ENCODE peak calls at places on chromosomes 5 and 9, in four cellular contexts. J is fibroblast of lung, X is GM06990, D is psoas muscle. Y is an unnamed sample.

GRCh38 chr9:76902395-76902794 is 3.5 kb downstream of the PRUNE2 start:
- DNase-seq in J (no peak), X (no peak), D (no peak), Y (no peak)

GRCh38 chr5:160173-160510 is 31.2 kb upstream of the LRRC14B start:
- DNase-seq in J (peak), X (no peak), D (no peak), Y (no peak)

GRCh38 chr5:175102717-175103116 is 341.3 kb downstream of the DRD1 start:
- DNase-seq in J (no peak), X (no peak), D (no peak), Y (no peak)

GRCh38 chr9:126009047-126009446 is 261.9 kb downstream of the PBX3 start:
- DNase-seq in J (no peak), X (no peak), D (no peak), Y (no peak)

GRCh38 chr9:78035369-78035993 is 3.9 kb upstream of the GNAQ start:
- DNase-seq in J (peak), X (peak), D (peak), Y (no peak)

GRCh38 chr9:107620801-107621200 is 131.2 kb upstream of the KLF4 start:
- DNase-seq in J (no peak), X (no peak), D (no peak), Y (no peak)

GRCh38 chr9:117555964-117556629 is 141.2 kb upstream of the ASTN2 start:
- DNase-seq in J (no peak), X (peak), D (no peak), Y (no peak)

GRCh38 chr5:65483474-65484346 is 2.0 kb upstream of the ADAMTS6 start:
- DNase-seq in J (peak), X (peak), D (no peak), Y (no peak)

GRCh38 chr9:91856419-91856818 is 93.6 kb downstream of the ROR2 start:
- DNase-seq in J (no peak), X (no peak), D (no peak), Y (no peak)

GRCh38 chr9:96025995-96026572 is 150.6 kb downstream of the ERCC6L2 start:
- DNase-seq in J (no peak), X (no peak), D (no peak), Y (no peak)

GRCh38 chr5:180179399-180180197 is 29.4 kb downstream of the RASGEF1C start:
- DNase-seq in J (no peak), X (no peak), D (no peak), Y (no peak)

GRCh38 chr5:107251151-107251550 is 419.6 kb downstream of the EFNA5 start:
- DNase-seq in J (peak), X (no peak), D (no peak), Y (no peak)

GRCh38 chr9:136062657-136063439 is 32.2 kb downstream of the NACC2 start:
- DNase-seq in J (no peak), X (no peak), D (peak), Y (no peak)

GRCh38 chr9:75238311-75238976 is 150.1 kb downstream of the OSTF1 start:
- DNase-seq in J (peak), X (peak), D (no peak), Y (peak)

GRCh38 chr5:43602818-43603534 is at the start of gene NNT:
- DNase-seq in J (peak), X (peak), D (peak), Y (peak)

GRCh38 chr5:110865400-110866094 is 126.7 kb downstream of the SLC25A46 start:
- DNase-seq in J (no peak), X (no peak), D (no peak), Y (no peak)
- TF ChIP-seq CTCF in J (peak), X (peak), D (no peak), Y (peak)

GRCh38 chr5:115586525-115587146 is 15.6 kb downstream of the TICAM2 start:
- DNase-seq in J (peak), X (no peak), D (no peak), Y (no peak)
- TF ChIP-seq CTCF in J (peak), X (peak), D (peak), Y (peak)

GRCh38 chr9:82883436-82883835 is 179.5 kb downstream of the RASEF start:
- DNase-seq in J (no peak), X (no peak), D (no peak), Y (no peak)

GRCh38 chr9:82882744-82883143 is 180.2 kb downstream of the RASEF start:
- DNase-seq in J (no peak), X (no peak), D (no peak), Y (no peak)

GRCh38 chr9:82882133-82882532 is 180.8 kb downstream of the RASEF start:
- DNase-seq in J (no peak), X (no peak), D (no peak), Y (no peak)

DNA sequence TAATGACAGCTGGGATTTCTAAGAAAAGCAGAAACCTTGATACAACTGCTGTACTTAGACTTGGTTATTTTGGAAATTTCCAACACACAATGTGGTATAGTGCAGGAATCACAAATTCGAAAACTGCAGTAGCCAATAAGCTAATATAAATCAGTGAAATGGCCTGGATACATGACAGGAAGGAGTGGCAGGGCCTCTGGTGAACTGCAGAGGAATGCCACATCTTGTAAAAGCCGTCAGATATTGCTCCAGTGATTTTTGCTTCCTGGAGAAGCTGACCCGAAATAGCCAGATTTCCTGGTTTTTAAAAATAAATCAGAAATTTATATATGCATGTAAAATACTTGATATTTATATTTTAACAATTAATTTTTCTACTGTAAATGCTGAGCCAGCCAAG is 182.6 kb downstream of the RASEF start:
- DNase-seq in J (no peak), X (no peak), D (no peak), Y (no peak)
- TF ChIP-seq CTCF in J (no peak), X (no peak), D (no peak), Y (no peak)

DNA sequence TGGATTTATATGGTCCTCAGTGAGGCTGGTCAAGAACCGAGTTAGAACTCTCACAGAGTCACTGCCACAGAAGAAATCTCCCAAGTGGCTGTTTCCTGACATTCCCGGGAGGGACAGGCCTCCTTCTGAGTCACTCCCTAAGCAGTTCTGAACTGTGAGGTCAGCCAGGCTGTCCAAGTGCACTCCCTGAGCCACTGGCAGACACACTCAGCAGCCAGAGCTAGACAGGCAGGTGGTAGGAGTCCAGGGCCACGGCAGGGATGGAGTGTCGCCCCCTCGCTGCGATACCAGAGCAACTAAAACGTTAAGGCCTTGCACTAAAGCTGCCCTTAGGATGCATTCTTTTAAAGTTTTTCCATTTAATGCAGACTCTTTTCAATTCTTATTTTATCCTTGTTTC is 3.4 kb downstream of the IL4 start:
- DNase-seq in J (peak), X (no peak), D (peak), Y (no peak)
- TF ChIP-seq CTCF in J (peak), X (no peak), D (peak), Y (peak)

GRCh38 chr5:81749562-81750307 is 1.2 kb downstream of the SSBP2 start:
- DNase-seq in J (no peak), X (peak), D (peak), Y (no peak)
- TF ChIP-seq CTCF in J (no peak), X (no peak), D (no peak), Y (no peak)

GRCh38 chr9:110427497-110428104 is 89.9 kb upstream of the TXNDC8 start:
- DNase-seq in J (peak), X (peak), D (no peak), Y (no peak)

GRCh38 chr9:110429453-110429852 is 91.8 kb upstream of the TXNDC8 start:
- DNase-seq in J (peak), X (no peak), D (no peak), Y (no peak)

GRCh38 chr9:110426052-110426709 is 88.5 kb upstream of the TXNDC8 start:
- DNase-seq in J (peak), X (no peak), D (no peak), Y (no peak)
- TF ChIP-seq CTCF in J (no peak), X (no peak), D (no peak), Y (peak)

GRCh38 chr5:93930098-93930497 is 188.7 kb upstream of the POU5F2 start:
- DNase-seq in J (no peak), X (no peak), D (no peak), Y (no peak)
- TF ChIP-seq CTCF in J (no peak), X (no peak), D (no peak), Y (no peak)

DNA sequence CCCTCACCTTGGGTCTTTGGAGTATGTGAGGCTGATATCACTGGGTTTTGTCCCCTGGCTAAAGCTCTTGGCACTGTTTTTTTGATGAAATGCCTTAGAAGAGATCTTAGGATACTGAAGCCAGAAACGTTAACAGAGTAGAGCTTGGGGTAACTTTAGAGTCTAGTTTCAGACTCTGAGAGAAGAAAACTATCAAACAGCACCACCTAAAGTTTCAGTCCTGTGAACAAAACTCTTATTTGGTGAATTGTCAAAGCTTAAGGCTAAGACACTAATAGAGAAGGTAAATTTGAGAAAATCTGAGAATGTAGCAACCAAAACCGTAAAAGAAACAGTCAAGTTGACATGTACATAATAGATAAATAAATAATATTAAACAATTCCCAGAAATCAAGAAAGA is 111.7 kb upstream of the PUM3 start:
- DNase-seq in J (no peak), X (no peak), D (no peak), Y (no peak)
- TF ChIP-seq CTCF in J (no peak), X (no peak), D (no peak), Y (no peak)

DNA sequence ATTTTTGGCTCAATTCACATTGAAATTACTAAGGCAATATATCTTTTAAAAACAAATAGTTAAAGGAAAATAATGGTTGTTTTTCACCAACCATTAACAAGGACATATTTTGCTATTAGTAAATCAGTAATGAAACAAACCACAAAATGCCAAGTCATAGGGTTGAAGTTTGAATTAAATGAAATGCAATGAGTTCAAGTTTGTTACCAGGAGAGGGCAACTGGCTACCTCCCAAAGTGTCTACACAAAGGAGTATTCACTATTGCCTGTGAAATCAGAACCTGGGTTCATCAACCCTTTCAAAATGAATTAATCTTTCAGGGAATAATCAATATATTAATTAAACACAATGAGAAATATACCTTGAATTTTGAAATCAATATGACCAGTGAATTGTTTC is 138.4 kb upstream of the DMRTA1 start:
- DNase-seq in J (no peak), X (no peak), D (no peak), Y (no peak)
- TF ChIP-seq CTCF in J (no peak), X (no peak), D (no peak), Y (no peak)

DNA sequence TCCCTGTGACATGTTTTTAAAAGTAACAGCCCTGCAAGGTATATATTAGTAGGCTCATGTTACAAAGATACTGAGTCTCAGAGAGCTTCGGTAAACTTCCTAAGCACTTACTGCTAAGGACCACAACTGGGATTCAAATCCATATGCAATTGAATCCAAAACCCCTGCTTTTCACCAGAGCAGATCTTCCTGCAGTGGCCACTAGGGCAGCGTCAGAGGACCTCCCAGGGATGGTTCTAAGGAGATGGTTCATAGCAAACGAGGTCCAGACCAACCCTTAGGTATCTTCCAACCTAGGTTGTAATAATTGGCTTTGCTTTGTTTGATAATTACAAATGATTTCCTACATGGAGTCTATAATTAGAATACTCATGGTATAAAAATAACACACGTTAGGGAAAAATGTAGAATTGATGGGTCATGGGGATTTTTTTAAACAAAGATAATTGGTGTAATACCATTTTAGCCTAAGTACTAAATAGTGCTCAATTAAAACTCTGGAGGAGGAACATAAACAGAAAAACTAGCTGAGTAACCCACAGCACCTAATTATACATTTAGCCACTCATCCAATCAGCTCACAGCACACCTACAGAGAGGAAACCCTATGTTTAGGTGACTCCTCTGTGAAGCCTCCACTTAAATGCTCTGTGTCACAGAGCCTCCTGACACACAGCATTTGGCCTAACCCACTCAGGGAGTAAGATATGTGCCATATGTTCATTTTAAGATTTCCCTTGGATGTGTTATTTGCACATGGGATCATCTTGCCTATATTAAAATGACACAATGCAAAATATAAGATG is 10.0 kb upstream of the CAST start:
- DNase-seq in J (no peak), X (no peak), D (no peak), Y (no peak)
- TF ChIP-seq CTCF in J (no peak), X (peak), D (no peak), Y (no peak)